ENCODE peak calls at places on chromosomes 3 and 15, in ten cellular contexts. X is IMR-90, T is uterus, W is NB4, S is adrenal gland, D is right lobe of liver, N is prostate gland, U is Peyer's patch, L is A549, C is stomach. V is an unnamed sample.
A peak's percentile ranks its signal among the peaks of the same experiment; 100 is the strongest.

GRCh38 chr15:75725021-75725718 is 12.5 kb upstream of the CSPG4 start:
- DNase-seq in X (no peak), T (no peak), W (no peak), S (no peak), D (peak; percentile 44), N (no peak), U (peak; percentile 42), L (no peak), C (no peak), V (no peak)

GRCh38 chr3:197478746-197479668 is 76.8 kb downstream of the BDH1 start:
- DNase-seq in X (no peak), T (no peak), W (peak; percentile 15), S (no peak), D (peak; percentile 63), N (no peak), U (no peak), L (no peak), C (no peak), V (no peak)

GRCh38 chr15:75104804-75105557 is 81.6 kb downstream of the PPCDC start:
- DNase-seq in X (peak; percentile 83), T (no peak), W (peak; percentile 91), S (peak; percentile 59), D (no peak), N (no peak), U (no peak), L (peak; percentile 62), C (no peak), V (peak; percentile 17)

GRCh38 chr3:4983739-4984510 is 4.7 kb downstream of the BHLHE40 start:
- DNase-seq in X (peak; percentile 92), T (peak; percentile 55), W (peak; percentile 98), S (peak; percentile 59), D (no peak), N (no peak), U (peak; percentile 71), L (no peak), C (peak; percentile 61), V (peak; percentile 44)

GRCh38 chr3:110193114-110193513 is 855.8 kb upstream of the DPPA4 start:
- DNase-seq in X (no peak), T (no peak), W (no peak), S (no peak), D (no peak), N (no peak), U (no peak), L (no peak), C (no peak), V (no peak)

GRCh38 chr15:37125143-37125542 is 24.8 kb upstream of the MEIS2 start:
- DNase-seq in X (peak; percentile 66), T (no peak), W (no peak), S (no peak), D (no peak), N (no peak), U (no peak), L (no peak), C (no peak), V (no peak)

GRCh38 chr3:134354612-134355275 is 19.5 kb downstream of the AMOTL2 start:
- DNase-seq in X (no peak), T (peak; percentile 13), W (no peak), S (no peak), D (no peak), N (no peak), U (peak; percentile 46), L (no peak), C (no peak), V (no peak)

GRCh38 chr3:50532062-50532705 is 28.8 kb upstream of the CACNA2D2 start:
- DNase-seq in X (no peak), T (no peak), W (no peak), S (no peak), D (no peak), N (no peak), U (no peak), L (no peak), C (no peak), V (no peak)

GRCh38 chr3:8745619-8746370 is 12.2 kb downstream of the CAV3 start:
- DNase-seq in X (no peak), T (no peak), W (no peak), S (no peak), D (no peak), N (no peak), U (no peak), L (no peak), C (no peak), V (no peak)

GRCh38 chr15:96974761-96975160 is 644.3 kb downstream of the NR2F2 start:
- DNase-seq in X (no peak), T (no peak), W (no peak), S (no peak), D (no peak), N (no peak), U (no peak), L (no peak), C (no peak), V (no peak)

GRCh38 chr15:77901251-77901881 is 176.1 kb downstream of the TBC1D2B start:
- DNase-seq in X (no peak), T (peak; percentile 7), W (no peak), S (no peak), D (peak; percentile 55), N (no peak), U (peak; percentile 19), L (no peak), C (no peak), V (no peak)

GRCh38 chr3:55434789-55435188 is 52.3 kb downstream of the WNT5A start:
- DNase-seq in X (peak; percentile 21), T (no peak), W (peak; percentile 38), S (peak; percentile 26), D (no peak), N (no peak), U (no peak), L (no peak), C (no peak), V (peak; percentile 22)

GRCh38 chr3:28590216-28590615 is 241.6 kb upstream of the AZI2 start:
- DNase-seq in X (peak; percentile 16), T (no peak), W (no peak), S (no peak), D (no peak), N (no peak), U (no peak), L (no peak), C (no peak), V (no peak)

GRCh38 chr15:92617197-92618037 is 38.2 kb downstream of the FAM174B start:
- DNase-seq in X (peak; percentile 57), T (peak; percentile 90), W (no peak), S (no peak), D (peak; percentile 91), N (peak; percentile 73), U (peak; percentile 79), L (peak; percentile 52), C (peak; percentile 92), V (peak; percentile 48)
- TF ChIP-seq POLR2A in X (no peak), T (no peak), W (no peak), S (no peak), D (no peak), N (no peak), U (no peak), L (no peak), C (no peak), V (no peak)

DNA sequence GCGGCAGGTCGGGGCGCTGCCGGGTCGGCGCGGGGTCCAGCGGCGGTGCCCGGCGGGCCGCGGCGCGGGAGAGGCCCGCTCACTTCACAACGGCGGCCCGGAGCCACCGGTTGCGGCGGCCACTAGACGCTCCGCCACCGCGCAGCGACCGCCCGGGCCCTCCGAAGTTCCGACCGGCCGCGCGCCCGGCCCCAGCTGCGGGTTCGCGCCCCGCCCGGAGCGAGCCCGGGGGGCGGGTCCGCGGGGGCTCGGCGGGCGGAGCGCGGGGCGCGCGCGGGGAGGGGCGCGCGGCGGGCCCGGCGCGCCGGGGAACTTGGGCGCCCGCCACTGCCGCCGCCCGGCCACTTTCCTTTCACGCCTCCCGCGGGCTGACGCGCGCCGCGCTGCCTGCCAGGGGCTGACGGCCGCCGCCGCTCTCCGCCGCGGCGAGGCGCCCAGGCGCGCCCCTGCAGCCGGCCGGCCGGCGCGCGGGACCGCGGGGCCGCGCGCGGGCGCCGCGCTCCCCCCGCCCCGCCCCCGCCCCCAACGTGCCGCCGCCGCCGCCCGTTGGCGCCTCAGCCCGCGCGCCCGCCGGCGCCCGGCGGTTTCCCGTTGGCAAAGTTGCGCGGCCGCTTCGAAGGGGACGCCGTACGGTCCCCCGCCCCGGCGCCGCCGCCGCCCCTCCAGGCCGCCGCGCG is 628 bp downstream of the SFMBT1 start:
- DNase-seq in X (peak; percentile 43), T (peak; percentile 51), W (peak; percentile 73), S (peak; percentile 35), D (peak; percentile 79), N (peak; percentile 17), U (peak; percentile 72), L (peak; percentile 39), C (peak; percentile 66), V (peak; percentile 87)
- TF ChIP-seq POLR2A in X (no peak), T (no peak), W (no peak), S (no peak), D (peak; percentile 55), N (no peak), U (no peak), L (no peak), C (no peak), V (no peak)

DNA sequence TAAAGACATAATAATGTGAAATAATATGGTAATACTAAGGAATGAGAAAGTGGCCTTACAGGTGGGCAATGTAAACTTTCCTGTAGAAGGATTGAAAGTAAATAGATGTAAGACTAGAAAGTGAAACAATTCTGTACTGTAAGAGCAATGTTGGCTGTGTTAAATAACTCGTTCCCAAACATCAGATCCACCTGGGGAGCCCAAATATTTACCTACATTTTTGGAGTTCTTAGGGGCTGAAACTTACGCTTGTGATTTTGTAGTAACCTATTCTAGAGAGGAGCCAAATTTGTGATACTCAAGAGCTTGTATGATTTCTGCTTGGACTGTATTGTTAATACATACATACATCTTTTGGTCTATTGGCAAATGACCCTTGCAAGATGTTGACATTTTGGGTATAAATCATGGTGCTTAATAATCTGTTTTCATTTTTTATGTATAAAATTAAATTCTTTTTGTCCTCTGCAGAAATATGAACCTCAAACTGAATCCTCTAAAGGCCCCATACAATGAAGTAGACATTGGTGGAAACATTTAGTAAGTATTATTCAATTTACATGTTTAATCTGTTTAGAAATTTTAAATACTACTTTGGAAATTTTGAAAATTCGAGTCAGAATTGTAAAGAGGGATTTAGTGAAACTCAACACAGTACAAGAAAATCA is 8.5 kb upstream of the CHD2 start:
- DNase-seq in X (no peak), T (no peak), W (no peak), S (no peak), D (no peak), N (no peak), U (no peak), L (no peak), C (no peak), V (no peak)
- TF ChIP-seq POLR2A in X (no peak), T (no peak), W (no peak), S (no peak), D (no peak), N (no peak), U (no peak), L (no peak), C (no peak), V (no peak)

GRCh38 chr3:124951511-124952390 is 17.2 kb upstream of the MUC13 start:
- DNase-seq in X (peak; percentile 93), T (no peak), W (no peak), S (peak; percentile 70), D (no peak), N (peak; percentile 24), U (peak; percentile 73), L (no peak), C (no peak), V (no peak)
- TF ChIP-seq POLR2A in X (no peak), T (no peak), W (no peak), S (no peak), D (no peak), N (no peak), U (peak; percentile 80), L (no peak), C (no peak), V (no peak)

GRCh38 chr3:122382888-122383666 is at the start of gene MIX23:
- DNase-seq in X (peak; percentile 75), T (peak; percentile 85), W (peak; percentile 89), S (peak; percentile 85), D (peak; percentile 88), N (peak; percentile 80), U (peak; percentile 90), L (peak; percentile 88), C (peak; percentile 85), V (peak; percentile 91)
- TF ChIP-seq POLR2A in X (peak; percentile 85), T (no peak), W (peak; percentile 61), S (no peak), D (peak; percentile 66), N (peak; percentile 37), U (peak; percentile 65), L (peak; percentile 61), C (no peak), V (peak; percentile 50)